ENCODE peak calls at places on chromosomes 4 and X, in eight cellular contexts. One of them, this sample, is unnamed.

GRCh38 chr4:73843369-73843768 is 6.9 kb downstream of the CXCL6 start:
- DNase-seq in T-helper 9 cell: no peak
- DNase-seq in dorsolateral prefrontal cortex: no peak
- DNase-seq in ureter: no peak
- DNase-seq in NCI-H460: no peak
- DNase-seq in pancreas: no peak
- DNase-seq in NCI-H748 treated with DMSO at 0.1 percent for 48 hours: no peak
- DNase-seq in B cell: no peak
- DNase-seq in this sample: no peak

GRCh38 chrX:3939967-3940610 is 226.6 kb upstream of the PRKX start:
- DNase-seq in T-helper 9 cell: no peak
- DNase-seq in dorsolateral prefrontal cortex: no peak
- DNase-seq in ureter: no peak
- DNase-seq in NCI-H460: peak
- DNase-seq in pancreas: peak
- DNase-seq in NCI-H748 treated with DMSO at 0.1 percent for 48 hours: peak
- DNase-seq in B cell: no peak
- DNase-seq in this sample: no peak

GRCh38 chrX:20857746-20858145 is 516.5 kb upstream of the CNKSR2 start:
- DNase-seq in T-helper 9 cell: no peak
- DNase-seq in dorsolateral prefrontal cortex: no peak
- DNase-seq in ureter: no peak
- DNase-seq in NCI-H460: no peak
- DNase-seq in pancreas: no peak
- DNase-seq in NCI-H748 treated with DMSO at 0.1 percent for 48 hours: no peak
- DNase-seq in B cell: no peak
- DNase-seq in this sample: no peak

GRCh38 chr4:102799816-102800215 is 27.5 kb downstream of the UBE2D3 start:
- DNase-seq in T-helper 9 cell: no peak
- DNase-seq in dorsolateral prefrontal cortex: no peak
- DNase-seq in ureter: no peak
- DNase-seq in NCI-H460: no peak
- DNase-seq in pancreas: no peak
- DNase-seq in NCI-H748 treated with DMSO at 0.1 percent for 48 hours: no peak
- DNase-seq in B cell: no peak
- DNase-seq in this sample: no peak

GRCh38 chrX:83077606-83078005 is 430.5 kb upstream of the POU3F4 start:
- DNase-seq in T-helper 9 cell: no peak
- DNase-seq in dorsolateral prefrontal cortex: no peak
- DNase-seq in ureter: no peak
- DNase-seq in NCI-H460: no peak
- DNase-seq in pancreas: no peak
- DNase-seq in NCI-H748 treated with DMSO at 0.1 percent for 48 hours: no peak
- DNase-seq in B cell: no peak
- DNase-seq in this sample: no peak

GRCh38 chr4:94714761-94715160 is 43.0 kb upstream of the BMPR1B start:
- DNase-seq in T-helper 9 cell: no peak
- DNase-seq in dorsolateral prefrontal cortex: no peak
- DNase-seq in ureter: no peak
- DNase-seq in NCI-H460: no peak
- DNase-seq in pancreas: no peak
- DNase-seq in NCI-H748 treated with DMSO at 0.1 percent for 48 hours: no peak
- DNase-seq in B cell: no peak
- DNase-seq in this sample: no peak

GRCh38 chr4:148312996-148313490 is 129.2 kb downstream of the NR3C2 start:
- DNase-seq in T-helper 9 cell: no peak
- DNase-seq in dorsolateral prefrontal cortex: no peak
- DNase-seq in ureter: no peak
- DNase-seq in NCI-H460: no peak
- DNase-seq in pancreas: no peak
- DNase-seq in NCI-H748 treated with DMSO at 0.1 percent for 48 hours: no peak
- DNase-seq in B cell: no peak
- DNase-seq in this sample: no peak

GRCh38 chr4:67751260-67751659 is 2.9 kb downstream of the GNRHR start:
- DNase-seq in T-helper 9 cell: no peak
- DNase-seq in dorsolateral prefrontal cortex: no peak
- DNase-seq in ureter: no peak
- DNase-seq in NCI-H460: no peak
- DNase-seq in pancreas: no peak
- DNase-seq in NCI-H748 treated with DMSO at 0.1 percent for 48 hours: no peak
- DNase-seq in B cell: no peak
- DNase-seq in this sample: no peak

GRCh38 chrX:13669246-13669689 is 16.3 kb downstream of the TCEANC start:
- DNase-seq in T-helper 9 cell: peak
- DNase-seq in dorsolateral prefrontal cortex: no peak
- DNase-seq in ureter: peak
- DNase-seq in NCI-H460: peak
- DNase-seq in pancreas: peak
- DNase-seq in NCI-H748 treated with DMSO at 0.1 percent for 48 hours: no peak
- DNase-seq in B cell: peak
- DNase-seq in this sample: no peak

GRCh38 chr4:2497931-2498330 is 29.0 kb downstream of the RNF4 start:
- DNase-seq in T-helper 9 cell: no peak
- DNase-seq in dorsolateral prefrontal cortex: no peak
- DNase-seq in ureter: no peak
- DNase-seq in NCI-H460: no peak
- DNase-seq in pancreas: no peak
- DNase-seq in NCI-H748 treated with DMSO at 0.1 percent for 48 hours: no peak
- DNase-seq in B cell: peak
- DNase-seq in this sample: no peak

GRCh38 chr4:64001229-64001898 is 407.9 kb downstream of the TECRL start:
- DNase-seq in T-helper 9 cell: no peak
- DNase-seq in dorsolateral prefrontal cortex: no peak
- DNase-seq in ureter: no peak
- DNase-seq in NCI-H460: no peak
- DNase-seq in pancreas: no peak
- DNase-seq in NCI-H748 treated with DMSO at 0.1 percent for 48 hours: no peak
- DNase-seq in B cell: no peak
- DNase-seq in this sample: no peak

GRCh38 chr4:86055898-86056297 is 304.0 kb downstream of the MAPK10 start:
- DNase-seq in T-helper 9 cell: no peak
- DNase-seq in dorsolateral prefrontal cortex: no peak
- DNase-seq in ureter: no peak
- DNase-seq in NCI-H460: no peak
- DNase-seq in pancreas: no peak
- DNase-seq in NCI-H748 treated with DMSO at 0.1 percent for 48 hours: no peak
- DNase-seq in B cell: no peak
- DNase-seq in this sample: no peak

GRCh38 chrX:131331152-131331551 is 42.0 kb upstream of the IGSF1 start:
- DNase-seq in T-helper 9 cell: no peak
- DNase-seq in dorsolateral prefrontal cortex: no peak
- DNase-seq in ureter: no peak
- DNase-seq in NCI-H460: no peak
- DNase-seq in pancreas: no peak
- DNase-seq in NCI-H748 treated with DMSO at 0.1 percent for 48 hours: no peak
- DNase-seq in B cell: no peak
- DNase-seq in this sample: no peak

GRCh38 chr4:1044469-1045192 is 33.2 kb downstream of the FGFRL1 start:
- DNase-seq in T-helper 9 cell: no peak
- DNase-seq in dorsolateral prefrontal cortex: no peak
- DNase-seq in ureter: no peak
- DNase-seq in NCI-H460: no peak
- DNase-seq in pancreas: peak
- DNase-seq in NCI-H748 treated with DMSO at 0.1 percent for 48 hours: no peak
- DNase-seq in B cell: no peak
- DNase-seq in this sample: no peak

GRCh38 chr4:113452868-113453620 is 308.5 kb downstream of the CAMK2D start:
- DNase-seq in T-helper 9 cell: no peak
- DNase-seq in dorsolateral prefrontal cortex: no peak
- DNase-seq in ureter: no peak
- DNase-seq in NCI-H460: no peak
- DNase-seq in pancreas: no peak
- DNase-seq in NCI-H748 treated with DMSO at 0.1 percent for 48 hours: no peak
- DNase-seq in B cell: no peak
- DNase-seq in this sample: no peak

GRCh38 chr4:146058531-146058930 is 117.0 kb upstream of the LSM6 start:
- DNase-seq in T-helper 9 cell: no peak
- DNase-seq in dorsolateral prefrontal cortex: no peak
- DNase-seq in ureter: no peak
- DNase-seq in NCI-H460: no peak
- DNase-seq in pancreas: no peak
- DNase-seq in NCI-H748 treated with DMSO at 0.1 percent for 48 hours: no peak
- DNase-seq in B cell: no peak
- DNase-seq in this sample: no peak

GRCh38 chrX:21132686-21133393 is 241.4 kb upstream of the CNKSR2 start:
- DNase-seq in T-helper 9 cell: no peak
- DNase-seq in dorsolateral prefrontal cortex: no peak
- DNase-seq in ureter: no peak
- DNase-seq in NCI-H460: no peak
- DNase-seq in pancreas: no peak
- DNase-seq in NCI-H748 treated with DMSO at 0.1 percent for 48 hours: no peak
- DNase-seq in B cell: no peak
- DNase-seq in this sample: no peak

GRCh38 chr4:6364581-6364980 is 94.9 kb downstream of the WFS1 start:
- DNase-seq in T-helper 9 cell: no peak
- DNase-seq in dorsolateral prefrontal cortex: no peak
- DNase-seq in ureter: no peak
- DNase-seq in NCI-H460: no peak
- DNase-seq in pancreas: no peak
- DNase-seq in NCI-H748 treated with DMSO at 0.1 percent for 48 hours: no peak
- DNase-seq in B cell: no peak
- DNase-seq in this sample: no peak

GRCh38 chr4:167232805-167233522 is 1.3 kb downstream of the SPOCK3 start:
- DNase-seq in T-helper 9 cell: no peak
- DNase-seq in dorsolateral prefrontal cortex: no peak
- DNase-seq in ureter: no peak
- DNase-seq in NCI-H460: no peak
- DNase-seq in pancreas: no peak
- DNase-seq in NCI-H748 treated with DMSO at 0.1 percent for 48 hours: no peak
- DNase-seq in B cell: no peak
- DNase-seq in this sample: no peak

GRCh38 chrX:460116-460515 is 73.4 kb upstream of the PPP2R3B start:
- DNase-seq in T-helper 9 cell: no peak
- DNase-seq in dorsolateral prefrontal cortex: no peak
- DNase-seq in ureter: no peak
- DNase-seq in NCI-H460: no peak
- DNase-seq in pancreas: no peak
- DNase-seq in NCI-H748 treated with DMSO at 0.1 percent for 48 hours: no peak
- DNase-seq in B cell: no peak
- DNase-seq in this sample: no peak

GRCh38 chr4:76585897-76586360 is 150.9 kb downstream of the SHROOM3 start:
- DNase-seq in T-helper 9 cell: no peak
- DNase-seq in dorsolateral prefrontal cortex: no peak
- DNase-seq in ureter: peak
- DNase-seq in NCI-H460: no peak
- DNase-seq in pancreas: peak
- DNase-seq in NCI-H748 treated with DMSO at 0.1 percent for 48 hours: peak
- DNase-seq in B cell: no peak
- DNase-seq in this sample: no peak

GRCh38 chr4:56400560-56400959 is 13.3 kb upstream of the AASDH start:
- DNase-seq in T-helper 9 cell: no peak
- DNase-seq in dorsolateral prefrontal cortex: no peak
- DNase-seq in ureter: no peak
- DNase-seq in NCI-H460: no peak
- DNase-seq in pancreas: no peak
- DNase-seq in NCI-H748 treated with DMSO at 0.1 percent for 48 hours: no peak
- DNase-seq in B cell: no peak
- DNase-seq in this sample: no peak

GRCh38 chrX:111352424-111352823 is 59.6 kb downstream of the DCX start:
- DNase-seq in T-helper 9 cell: no peak
- DNase-seq in dorsolateral prefrontal cortex: no peak
- DNase-seq in ureter: no peak
- DNase-seq in NCI-H460: no peak
- DNase-seq in pancreas: peak
- DNase-seq in NCI-H748 treated with DMSO at 0.1 percent for 48 hours: no peak
- DNase-seq in B cell: no peak
- DNase-seq in this sample: no peak

GRCh38 chr4:186605261-186605865 is 50.0 kb upstream of the MTNR1A start:
- DNase-seq in T-helper 9 cell: no peak
- DNase-seq in dorsolateral prefrontal cortex: no peak
- DNase-seq in ureter: no peak
- DNase-seq in NCI-H460: no peak
- DNase-seq in pancreas: no peak
- DNase-seq in NCI-H748 treated with DMSO at 0.1 percent for 48 hours: no peak
- DNase-seq in B cell: no peak
- DNase-seq in this sample: no peak

GRCh38 chrX:44183329-44183728 is 160.1 kb downstream of the EFHC2 start:
- DNase-seq in T-helper 9 cell: no peak
- DNase-seq in dorsolateral prefrontal cortex: no peak
- DNase-seq in ureter: no peak
- DNase-seq in NCI-H460: no peak
- DNase-seq in pancreas: no peak
- DNase-seq in NCI-H748 treated with DMSO at 0.1 percent for 48 hours: no peak
- DNase-seq in B cell: no peak
- DNase-seq in this sample: no peak

GRCh38 chrX:102765217-102765616 is 44.7 kb downstream of the GPRASP3 start:
- DNase-seq in T-helper 9 cell: no peak
- DNase-seq in dorsolateral prefrontal cortex: no peak
- DNase-seq in ureter: no peak
- DNase-seq in NCI-H460: no peak
- DNase-seq in pancreas: no peak
- DNase-seq in NCI-H748 treated with DMSO at 0.1 percent for 48 hours: no peak
- DNase-seq in B cell: no peak
- DNase-seq in this sample: no peak

This sample was measured in osteocyte.